ENCODE peak calls at places on chromosomes 16 and 17, in seven cellular contexts. E is MM.1S; O is left ventricle myocardium inferior; R is mucosa of gallbladder; K is activated CD4-positive, alpha-beta T cell treated with anti-CD3 and anti-CD28 coated beads for 4 hours; A is mesothelial cell of epicardium; H is anterior cingulate cortex. Q is an unnamed sample.
A peak's percentile ranks its signal among the peaks of the same experiment; 100 is the strongest.

GRCh38 chr17:71399649-71400048 is 721.2 kb upstream of the SOX9 start:
- DNase-seq in E (no peak), O (no peak), R (no peak), K (no peak), A (no peak), H (no peak), Q (no peak)

GRCh38 chr16:11609474-11610120 is 22.9 kb upstream of the LITAF start:
- DNase-seq in E (no peak), O (no peak), R (no peak), K (no peak), A (no peak), H (no peak), Q (no peak)

GRCh38 chr17:80169107-80169506 is 723 bp upstream of the CARD14 start:
- DNase-seq in E (no peak), O (no peak), R (no peak), K (no peak), A (no peak), H (no peak), Q (no peak)

GRCh38 chr16:89038221-89038721 is 55.4 kb upstream of the ACSF3 start:
- DNase-seq in E (no peak), O (no peak), R (no peak), K (no peak), A (no peak), H (no peak), Q (no peak)

GRCh38 chr16:86457621-86458456 is 52.5 kb upstream of the FOXF1 start:
- DNase-seq in E (no peak), O (no peak), R (peak; percentile 43), K (no peak), A (no peak), H (no peak), Q (no peak)

GRCh38 chr16:64089697-64090096 is 1032.2 kb downstream of the CDH11 start:
- DNase-seq in E (peak; percentile 37), O (no peak), R (no peak), K (no peak), A (no peak), H (no peak), Q (peak; percentile 3)

GRCh38 chr16:55955845-55956244 is 80.7 kb upstream of the CES5A start:
- DNase-seq in E (no peak), O (peak; percentile 83), R (no peak), K (no peak), A (no peak), H (no peak), Q (peak; percentile 72)

GRCh38 chr16:54748611-54749190 is 182.0 kb upstream of the IRX5 start:
- DNase-seq in E (no peak), O (no peak), R (no peak), K (no peak), A (no peak), H (no peak), Q (no peak)

GRCh38 chr16:57226701-57227621 is 18.1 kb upstream of the ARL2BP start:
- DNase-seq in E (no peak), O (no peak), R (no peak), K (no peak), A (no peak), H (no peak), Q (no peak)

GRCh38 chr16:1082952-1083675 is 10.6 kb downstream of the SSTR5 start:
- DNase-seq in E (no peak), O (no peak), R (no peak), K (no peak), A (no peak), H (no peak), Q (no peak)

GRCh38 chr17:7436556-7437368 is 1.5 kb downstream of the TMEM102 start:
- DNase-seq in E (peak; percentile 89), O (peak; percentile 80), R (peak; percentile 82), K (peak; percentile 74), A (peak; percentile 75), H (peak; percentile 46), Q (peak; percentile 74)